ENCODE peak calls at places on chromosome 22, in ten cellular contexts. N, E, O, Q, A, Z, W, G, L and I are unnamed samples.

GRCh38 chr22:50016988-50017700 is 4.6 kb upstream of the IL17REL start:
- DNase-seq in N (peak; percentile 93), E (no peak), O (no peak), Q (peak; percentile 63), A (no peak), Z (peak; percentile 69), W (no peak), G (peak; percentile 10), L (peak; percentile 21), I (peak; percentile 88)

GRCh38 chr22:49703990-49704344 is 123.7 kb downstream of the BRD1 start:
- DNase-seq in N (no peak), E (no peak), O (no peak), Q (no peak), A (no peak), Z (no peak), W (no peak), G (no peak), L (no peak), I (no peak)

GRCh38 chr22:30294066-30294465 is 4.8 kb upstream of the CASTOR1 start:
- DNase-seq in N (no peak), E (no peak), O (no peak), Q (no peak), A (no peak), Z (no peak), W (no peak), G (peak; percentile 63), L (no peak), I (no peak)

GRCh38 chr22:39414377-39414776 is 14.8 kb downstream of the TAB1 start:
- DNase-seq in N (peak; percentile 31), E (no peak), O (no peak), Q (no peak), A (no peak), Z (peak; percentile 36), W (no peak), G (no peak), L (no peak), I (no peak)

GRCh38 chr22:41966225-41966606 is 3.0 kb upstream of the SEPTIN3 start:
- DNase-seq in N (no peak), E (no peak), O (no peak), Q (no peak), A (no peak), Z (no peak), W (no peak), G (no peak), L (no peak), I (no peak)

GRCh38 chr22:47286590-47286989 is 524.1 kb downstream of the TBC1D22A start:
- DNase-seq in N (no peak), E (no peak), O (no peak), Q (no peak), A (no peak), Z (no peak), W (no peak), G (no peak), L (no peak), I (peak; percentile 20)

GRCh38 chr22:30829901-30830550 is 135.4 kb downstream of the OSBP2 start:
- DNase-seq in N (no peak), E (no peak), O (no peak), Q (peak; percentile 19), A (peak; percentile 91), Z (no peak), W (no peak), G (no peak), L (no peak), I (peak; percentile 8)

GRCh38 chr22:45553333-45554039 is 50.8 kb downstream of the FBLN1 start:
- DNase-seq in N (peak; percentile 73), E (peak; percentile 87), O (peak; percentile 87), Q (peak; percentile 68), A (peak; percentile 79), Z (no peak), W (peak; percentile 87), G (peak; percentile 79), L (peak; percentile 73), I (peak; percentile 83)

GRCh38 chr22:17237031-17237668 is 17.9 kb upstream of the ADA2 start:
- DNase-seq in N (peak; percentile 50), E (no peak), O (no peak), Q (no peak), A (no peak), Z (no peak), W (no peak), G (no peak), L (no peak), I (peak; percentile 84)

GRCh38 chr22:30178180-30179126 is 68.1 kb downstream of the LIF start:
- DNase-seq in N (peak; percentile 76), E (no peak), O (no peak), Q (no peak), A (no peak), Z (no peak), W (no peak), G (no peak), L (no peak), I (no peak)

GRCh38 chr22:47307812-47308211 is 545.4 kb downstream of the TBC1D22A start:
- DNase-seq in N (no peak), E (no peak), O (no peak), Q (no peak), A (no peak), Z (no peak), W (no peak), G (no peak), L (no peak), I (no peak)

GRCh38 chr22:49476800-49477400 is 350.8 kb downstream of the BRD1 start:
- DNase-seq in N (no peak), E (no peak), O (no peak), Q (no peak), A (no peak), Z (no peak), W (no peak), G (no peak), L (no peak), I (no peak)

GRCh38 chr22:34986461-34986977 is 79.4 kb upstream of the ISX start:
- DNase-seq in N (no peak), E (no peak), O (no peak), Q (no peak), A (no peak), Z (no peak), W (no peak), G (no peak), L (no peak), I (no peak)

GRCh38 chr22:35326854-35327562 is 27.3 kb downstream of the TOM1 start:
- DNase-seq in N (no peak), E (no peak), O (no peak), Q (no peak), A (no peak), Z (peak; percentile 35), W (no peak), G (no peak), L (no peak), I (no peak)

GRCh38 chr22:36351921-36352774 is 35.6 kb downstream of the MYH9 start:
- DNase-seq in N (no peak), E (no peak), O (no peak), Q (peak; percentile 61), A (no peak), Z (peak; percentile 49), W (peak; percentile 61), G (no peak), L (no peak), I (no peak)

GRCh38 chr22:31347251-31348008 is 1.3 kb upstream of the PATZ1 start:
- DNase-seq in N (peak; percentile 74), E (peak; percentile 51), O (peak; percentile 54), Q (peak; percentile 67), A (peak; percentile 45), Z (peak; percentile 90), W (peak; percentile 84), G (peak; percentile 80), L (peak; percentile 61), I (peak; percentile 74)

GRCh38 chr22:46056169-46057041 is 79.4 kb upstream of the WNT7B start:
- DNase-seq in N (no peak), E (peak; percentile 53), O (no peak), Q (peak; percentile 55), A (no peak), Z (peak; percentile 62), W (no peak), G (no peak), L (peak; percentile 50), I (no peak)

GRCh38 chr22:50483556-50483955 is 2.2 kb downstream of the ADM2 start:
- DNase-seq in N (no peak), E (no peak), O (no peak), Q (no peak), A (no peak), Z (no peak), W (no peak), G (no peak), L (peak; percentile 63), I (no peak)

GRCh38 chr22:29149841-29150555 is 55.7 kb upstream of the EMID1 start:
- DNase-seq in N (no peak), E (no peak), O (no peak), Q (no peak), A (no peak), Z (no peak), W (no peak), G (no peak), L (no peak), I (no peak)

DNA sequence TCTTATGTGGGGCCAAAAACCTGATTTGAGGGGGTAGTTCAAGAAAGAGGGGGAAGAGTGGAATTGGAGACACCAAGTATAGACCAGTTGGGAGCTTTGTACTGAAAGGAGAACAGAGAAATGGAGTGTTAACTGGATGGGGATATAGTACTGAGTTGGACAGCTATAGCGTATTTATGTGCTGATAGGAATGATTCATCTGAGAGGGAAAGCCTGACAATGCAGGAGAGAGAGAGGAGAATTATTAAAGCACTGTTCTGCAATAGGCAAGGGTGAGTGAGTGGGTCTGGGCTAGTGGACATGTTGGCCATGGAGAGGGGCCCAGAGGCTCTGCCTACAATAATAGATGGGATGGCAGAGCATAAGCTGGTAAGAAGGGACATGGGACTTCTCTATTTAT is 52.9 kb upstream of the PITPNB start:
- DNase-seq in N (no peak), E (no peak), O (no peak), Q (no peak), A (peak; percentile 9), Z (no peak), W (no peak), G (no peak), L (no peak), I (no peak)
- TF ChIP-seq CTCF in N (no peak), E (no peak), O (no peak), Q (no peak), A (no peak), Z (no peak), W (no peak), G (no peak), L (no peak), I (no peak)

GRCh38 chr22:26890870-26891269 is 233.5 kb downstream of the MIAT start:
- DNase-seq in N (peak; percentile 5), E (no peak), O (no peak), Q (no peak), A (no peak), Z (no peak), W (peak; percentile 23), G (peak; percentile 60), L (no peak), I (no peak)
- TF ChIP-seq CTCF in N (no peak), E (no peak), O (no peak), Q (no peak), A (peak; percentile 17), Z (no peak), W (no peak), G (peak; percentile 59), L (no peak), I (no peak)

GRCh38 chr22:27397948-27398330 is 403.6 kb downstream of the MN1 start:
- DNase-seq in N (no peak), E (peak; percentile 70), O (no peak), Q (peak; percentile 30), A (peak; percentile 51), Z (no peak), W (no peak), G (no peak), L (no peak), I (no peak)
- TF ChIP-seq CTCF in N (no peak), E (no peak), O (no peak), Q (no peak), A (peak; percentile 19), Z (no peak), W (peak; percentile 16), G (no peak), L (no peak), I (no peak)

GRCh38 chr22:19971276-19972124 is 29.9 kb upstream of the TXNRD2 start:
- DNase-seq in N (peak; percentile 37), E (no peak), O (no peak), Q (peak; percentile 40), A (no peak), Z (peak; percentile 80), W (no peak), G (no peak), L (peak; percentile 28), I (no peak)
- TF ChIP-seq CTCF in N (no peak), E (no peak), O (no peak), Q (no peak), A (no peak), Z (no peak), W (no peak), G (no peak), L (no peak), I (no peak)